ENCODE peak calls at places on chromosomes 3 and 15, in eight cellular contexts. T is breast epithelium, D is heart right ventricle, S is lower lobe of right lung, J is adrenal gland, X is cardiac muscle cell, C is neural progenitor cell, R is body of pancreas. F is an unnamed sample.

GRCh38 chr15:72472907-72473669 is 1.0 kb upstream of the ARIH1 start:
- DNase-seq in J (no peak), X (peak; percentile 35), T (no peak), S (no peak), R (no peak), C (no peak), D (no peak), F (no peak)

GRCh38 chr15:73108676-73109075 is 56.4 kb downstream of the NEO1 start:
- DNase-seq in S (no peak), X (no peak), D (no peak), R (no peak), C (peak; percentile 40), T (no peak), J (no peak), F (no peak)

GRCh38 chr3:42057561-42058211 is 33.5 kb upstream of the TRAK1 start:
- DNase-seq in C (no peak), X (no peak), J (peak; percentile 9), S (no peak), T (no peak), R (no peak), D (no peak), F (peak; percentile 78)

GRCh38 chr3:182738583-182739514 is 54.5 kb upstream of the ATP11B start:
- DNase-seq in T (no peak), D (no peak), J (no peak), R (peak; percentile 70), C (no peak), X (no peak), S (no peak), F (peak; percentile 60)

GRCh38 chr3:32817195-32817560 is 619 bp upstream of the TRIM71 start:
- DNase-seq in C (peak; percentile 85), S (no peak), R (no peak), D (no peak), T (no peak), J (no peak), X (no peak), F (no peak)

GRCh38 chr15:63203451-63204090 is 14.2 kb downstream of the RAB8B start:
- DNase-seq in X (no peak), T (no peak), R (no peak), D (no peak), S (no peak), J (no peak), C (no peak), F (no peak)

GRCh38 chr15:73962409-73962808 is 29.7 kb downstream of the STOML1 start:
- DNase-seq in R (no peak), D (no peak), J (no peak), T (no peak), C (no peak), S (no peak), X (no peak), F (no peak)

GRCh38 chr3:36164400-36164799 is 215.9 kb upstream of the STAC start:
- DNase-seq in X (no peak), C (no peak), T (no peak), R (no peak), D (no peak), S (no peak), J (no peak), F (no peak)

GRCh38 chr3:182671942-182672341 is 121.4 kb upstream of the ATP11B start:
- DNase-seq in T (no peak), C (no peak), J (no peak), X (peak; percentile 46), S (no peak), D (no peak), R (no peak), F (no peak)

GRCh38 chr3:32646761-32647160 is 38.2 kb upstream of the CNOT10 start:
- DNase-seq in J (no peak), S (no peak), R (no peak), D (no peak), T (no peak), X (no peak), C (no peak), F (no peak)

GRCh38 chr3:69763458-69763857 is 24.2 kb downstream of the MITF start:
- DNase-seq in T (no peak), C (no peak), S (no peak), X (no peak), D (no peak), R (no peak), J (no peak), F (peak; percentile 28)

GRCh38 chr3:159451067-159451466 is 537.6 kb upstream of the IL12A start:
- DNase-seq in R (no peak), C (no peak), T (no peak), S (no peak), D (no peak), X (no peak), J (no peak), F (no peak)

GRCh38 chr3:81743096-81744025 is 18.1 kb downstream of the GBE1 start:
- DNase-seq in R (peak; percentile 58), T (no peak), J (peak; percentile 78), S (no peak), C (no peak), X (peak; percentile 94), D (peak; percentile 46), F (peak; percentile 24)

GRCh38 chr15:45023659-45024320 is 795 bp downstream of the SORD start:
- DNase-seq in J (peak; percentile 42), X (peak; percentile 2), T (no peak), S (no peak), D (no peak), R (no peak), C (peak; percentile 24), F (peak; percentile 58)

GRCh38 chr15:41332788-41333527 is at the start of gene NUSAP1:
- DNase-seq in T (no peak), C (no peak), J (no peak), D (no peak), S (no peak), X (no peak), R (no peak), F (no peak)

GRCh38 chr3:106635271-106635670 is 742.0 kb upstream of the CCDC54 start:
- DNase-seq in C (no peak), X (peak; percentile 77), R (no peak), S (no peak), D (no peak), T (no peak), J (no peak), F (no peak)

GRCh38 chr3:32910954-32911353 is 40.5 kb upstream of the CCR4 start:
- DNase-seq in X (peak; percentile 14), C (no peak), R (no peak), S (no peak), J (no peak), D (no peak), T (no peak), F (no peak)

GRCh38 chr15:69172854-69173253 is 12.4 kb downstream of the GLCE start:
- DNase-seq in S (no peak), X (no peak), D (no peak), R (no peak), J (no peak), C (no peak), T (no peak), F (no peak)

GRCh38 chr3:41202834-41203345 is 3.6 kb downstream of the CTNNB1 start:
- DNase-seq in D (peak; percentile 26), C (peak; percentile 32), S (no peak), R (peak; percentile 23), J (no peak), T (no peak), X (peak; percentile 73), F (peak; percentile 56)

GRCh38 chr3:171372694-171373093 is 87.5 kb downstream of the TNIK start:
- DNase-seq in T (no peak), C (no peak), D (no peak), R (no peak), S (no peak), J (no peak), X (no peak), F (no peak)

GRCh38 chr15:82110144-82110543 is 64.3 kb upstream of the MEX3B start:
- DNase-seq in S (no peak), R (no peak), T (peak; percentile 6), X (no peak), D (no peak), C (no peak), J (no peak), F (no peak)

GRCh38 chr3:76061654-76062053 is 276.3 kb upstream of the ZNF717 start:
- DNase-seq in R (no peak), J (no peak), S (no peak), T (no peak), D (no peak), X (no peak), C (no peak), F (no peak)

GRCh38 chr3:135097276-135097946 is 302.4 kb downstream of the EPHB1 start:
- DNase-seq in J (no peak), X (no peak), S (no peak), T (no peak), C (no peak), R (no peak), D (no peak), F (no peak)

GRCh38 chr3:53513556-53514190 is 19.3 kb downstream of the CACNA1D start:
- DNase-seq in C (no peak), R (no peak), D (no peak), T (no peak), X (no peak), S (no peak), J (no peak), F (no peak)
- TF ChIP-seq CTCF in C (peak; percentile 7), R (peak; percentile 16), D (no peak), T (no peak), X (no peak), S (peak; percentile 10), J (no peak), F (no peak)

GRCh38 chr15:52261498-52262242 is 33.9 kb downstream of the MYO5C start:
- DNase-seq in S (peak; percentile 64), J (peak; percentile 34), C (peak; percentile 89), R (peak; percentile 79), T (no peak), X (peak; percentile 88), D (peak; percentile 79), F (peak; percentile 83)

GRCh38 chr15:52261026-52261425 is 34.6 kb downstream of the MYO5C start:
- DNase-seq in T (no peak), J (no peak), D (no peak), S (no peak), R (no peak), X (no peak), C (no peak), F (no peak)

GRCh38 chr15:52257734-52258062 is 37.9 kb downstream of the MYO5C start:
- DNase-seq in C (peak; percentile 76), S (no peak), X (peak; percentile 77), D (no peak), J (no peak), T (no peak), R (no peak), F (peak; percentile 79)

GRCh38 chr15:52258461-52258860 is 37.1 kb downstream of the MYO5C start:
- DNase-seq in D (no peak), J (no peak), S (no peak), X (no peak), R (no peak), C (no peak), T (no peak), F (no peak)

GRCh38 chr15:52259503-52259902 is 36.1 kb downstream of the MYO5C start:
- DNase-seq in T (no peak), R (no peak), J (no peak), D (no peak), S (no peak), X (no peak), C (no peak), F (no peak)
- H3K4me1 ChIP-seq in T (no peaks in the 10 kb centered on the region), R (peaks cover 38% of the 10 kb centered on the region), J (no peaks in the 10 kb centered on the region), D (no peaks in the 10 kb centered on the region), S (peaks cover 33% of the 10 kb centered on the region), X (peaks cover 32% of the 10 kb centered on the region), C (peaks cover 52% of the 10 kb centered on the region), F (peaks cover 33% of the 10 kb centered on the region)

GRCh38 chr3:167729591-167729990 is 5.1 kb downstream of the PDCD10 start:
- DNase-seq in D (no peak), S (no peak), R (no peak), X (peak; percentile 7), T (no peak), C (no peak), J (no peak), F (no peak)
- H3K27ac ChIP-seq in D (peak overlapping the region; percentile 26), S (no peak overlapping the region), R (no peak overlapping the region), X (no peak overlapping the region), T (no peak overlapping the region), C (no peak overlapping the region), J (no peak overlapping the region), F (no peak overlapping the region)

GRCh38 chr3:16090711-16091110 is 83.8 kb upstream of the GALNT15 start:
- DNase-seq in S (no peak), T (no peak), X (no peak), D (no peak), C (no peak), R (no peak), J (no peak), F (no peak)
- TF ChIP-seq CTCF in S (no peak), T (no peak), X (no peak), D (no peak), C (no peak), R (no peak), J (no peak), F (no peak)

F was measured in thyroid gland.